ENCODE peak calls at places on chromosomes 1 and 21, in six cellular contexts. One of them, this sample, is unnamed.

GRCh38 chr1:5053744-5054143 is 399.3 kb downstream of the AJAP1 start:
- DNase-seq in naive thymus-derived CD8-positive, alpha-beta T cell: no peak
- DNase-seq in activated T-helper 1 cell treated with anti-CD3 and anti-CD28 coated beads, Interleukin-2, amount 50 U/mL, for 16 hours: no peak
- DNase-seq in T-helper 9 cell: no peak
- DNase-seq in neural crest cell: no peak
- DNase-seq in cardiac septum: no peak
- DNase-seq in this sample: no peak

GRCh38 chr1:230745071-230745470 is 2.1 kb upstream of the CAPN9 start:
- DNase-seq in naive thymus-derived CD8-positive, alpha-beta T cell: no peak
- DNase-seq in activated T-helper 1 cell treated with anti-CD3 and anti-CD28 coated beads, Interleukin-2, amount 50 U/mL, for 16 hours: no peak
- DNase-seq in T-helper 9 cell: no peak
- DNase-seq in neural crest cell: no peak
- DNase-seq in cardiac septum: no peak
- DNase-seq in this sample: no peak

GRCh38 chr1:56540467-56540866 is 38.9 kb downstream of the PLPP3 start:
- DNase-seq in naive thymus-derived CD8-positive, alpha-beta T cell: no peak
- DNase-seq in activated T-helper 1 cell treated with anti-CD3 and anti-CD28 coated beads, Interleukin-2, amount 50 U/mL, for 16 hours: no peak
- DNase-seq in T-helper 9 cell: no peak
- DNase-seq in neural crest cell: no peak
- DNase-seq in cardiac septum: no peak
- DNase-seq in this sample: no peak

GRCh38 chr1:175757381-175758015 is 14.1 kb upstream of the TNR start:
- DNase-seq in naive thymus-derived CD8-positive, alpha-beta T cell: no peak
- DNase-seq in activated T-helper 1 cell treated with anti-CD3 and anti-CD28 coated beads, Interleukin-2, amount 50 U/mL, for 16 hours: no peak
- DNase-seq in T-helper 9 cell: no peak
- DNase-seq in neural crest cell: peak; percentile 67
- DNase-seq in cardiac septum: peak; percentile 67
- DNase-seq in this sample: peak; percentile 34

GRCh38 chr1:7752512-7753417 is 18.3 kb upstream of the VAMP3 start:
- DNase-seq in naive thymus-derived CD8-positive, alpha-beta T cell: peak; percentile 31
- DNase-seq in activated T-helper 1 cell treated with anti-CD3 and anti-CD28 coated beads, Interleukin-2, amount 50 U/mL, for 16 hours: no peak
- DNase-seq in T-helper 9 cell: peak; percentile 42
- DNase-seq in neural crest cell: peak; percentile 69
- DNase-seq in cardiac septum: no peak
- DNase-seq in this sample: peak; percentile 67

GRCh38 chr21:25343774-25344545 is 263.3 kb downstream of the MRPL39 start:
- DNase-seq in naive thymus-derived CD8-positive, alpha-beta T cell: no peak
- DNase-seq in activated T-helper 1 cell treated with anti-CD3 and anti-CD28 coated beads, Interleukin-2, amount 50 U/mL, for 16 hours: no peak
- DNase-seq in T-helper 9 cell: no peak
- DNase-seq in neural crest cell: no peak
- DNase-seq in cardiac septum: no peak
- DNase-seq in this sample: no peak

GRCh38 chr1:205319081-205320018 is 2.2 kb downstream of the NUAK2 start:
- DNase-seq in naive thymus-derived CD8-positive, alpha-beta T cell: peak; percentile 29
- DNase-seq in activated T-helper 1 cell treated with anti-CD3 and anti-CD28 coated beads, Interleukin-2, amount 50 U/mL, for 16 hours: no peak
- DNase-seq in T-helper 9 cell: peak; percentile 6
- DNase-seq in neural crest cell: no peak
- DNase-seq in cardiac septum: peak; percentile 79
- DNase-seq in this sample: peak; percentile 34

GRCh38 chr1:84724128-84724860 is 34.0 kb upstream of the SSX2IP start:
- DNase-seq in naive thymus-derived CD8-positive, alpha-beta T cell: peak; percentile 43
- DNase-seq in activated T-helper 1 cell treated with anti-CD3 and anti-CD28 coated beads, Interleukin-2, amount 50 U/mL, for 16 hours: peak; percentile 32
- DNase-seq in T-helper 9 cell: peak; percentile 52
- DNase-seq in neural crest cell: no peak
- DNase-seq in cardiac septum: no peak
- DNase-seq in this sample: peak; percentile 53

GRCh38 chr21:26389971-26390641 is 183.0 kb downstream of the CYYR1 start:
- DNase-seq in naive thymus-derived CD8-positive, alpha-beta T cell: no peak
- DNase-seq in activated T-helper 1 cell treated with anti-CD3 and anti-CD28 coated beads, Interleukin-2, amount 50 U/mL, for 16 hours: no peak
- DNase-seq in T-helper 9 cell: no peak
- DNase-seq in neural crest cell: no peak
- DNase-seq in cardiac septum: no peak
- DNase-seq in this sample: no peak

GRCh38 chr1:233295775-233296322 is 324 bp upstream of the PCNX2 start:
- DNase-seq in naive thymus-derived CD8-positive, alpha-beta T cell: no peak
- DNase-seq in activated T-helper 1 cell treated with anti-CD3 and anti-CD28 coated beads, Interleukin-2, amount 50 U/mL, for 16 hours: no peak
- DNase-seq in T-helper 9 cell: no peak
- DNase-seq in neural crest cell: no peak
- DNase-seq in cardiac septum: no peak
- DNase-seq in this sample: no peak

GRCh38 chr1:248853668-248854375 is 5.1 kb downstream of the ZNF692 start:
- DNase-seq in naive thymus-derived CD8-positive, alpha-beta T cell: peak; percentile 45
- DNase-seq in activated T-helper 1 cell treated with anti-CD3 and anti-CD28 coated beads, Interleukin-2, amount 50 U/mL, for 16 hours: no peak
- DNase-seq in T-helper 9 cell: no peak
- DNase-seq in neural crest cell: no peak
- DNase-seq in cardiac septum: no peak
- DNase-seq in this sample: no peak

GRCh38 chr1:209190591-209191241 is 392.8 kb upstream of the CAMK1G start:
- DNase-seq in naive thymus-derived CD8-positive, alpha-beta T cell: no peak
- DNase-seq in activated T-helper 1 cell treated with anti-CD3 and anti-CD28 coated beads, Interleukin-2, amount 50 U/mL, for 16 hours: no peak
- DNase-seq in T-helper 9 cell: no peak
- DNase-seq in neural crest cell: peak; percentile 61
- DNase-seq in cardiac septum: no peak
- DNase-seq in this sample: no peak

GRCh38 chr1:1068077-1068373 is 6.1 kb downstream of the RNF223 start:
- DNase-seq in naive thymus-derived CD8-positive, alpha-beta T cell: no peak
- DNase-seq in activated T-helper 1 cell treated with anti-CD3 and anti-CD28 coated beads, Interleukin-2, amount 50 U/mL, for 16 hours: no peak
- DNase-seq in T-helper 9 cell: no peak
- DNase-seq in neural crest cell: no peak
- DNase-seq in cardiac septum: no peak
- DNase-seq in this sample: no peak

GRCh38 chr21:14453339-14453738 is 70.4 kb upstream of the HSPA13 start:
- DNase-seq in naive thymus-derived CD8-positive, alpha-beta T cell: no peak
- DNase-seq in activated T-helper 1 cell treated with anti-CD3 and anti-CD28 coated beads, Interleukin-2, amount 50 U/mL, for 16 hours: no peak
- DNase-seq in T-helper 9 cell: no peak
- DNase-seq in neural crest cell: no peak
- DNase-seq in cardiac septum: no peak
- DNase-seq in this sample: no peak

GRCh38 chr21:44509539-44509938 is 30.5 kb downstream of the KRTAP10-1 start:
- DNase-seq in naive thymus-derived CD8-positive, alpha-beta T cell: no peak
- DNase-seq in activated T-helper 1 cell treated with anti-CD3 and anti-CD28 coated beads, Interleukin-2, amount 50 U/mL, for 16 hours: no peak
- DNase-seq in T-helper 9 cell: no peak
- DNase-seq in neural crest cell: no peak
- DNase-seq in cardiac septum: peak; percentile 81
- DNase-seq in this sample: no peak

GRCh38 chr1:158203693-158204457 is 23.2 kb downstream of the CD1D start:
- DNase-seq in naive thymus-derived CD8-positive, alpha-beta T cell: no peak
- DNase-seq in activated T-helper 1 cell treated with anti-CD3 and anti-CD28 coated beads, Interleukin-2, amount 50 U/mL, for 16 hours: no peak
- DNase-seq in T-helper 9 cell: no peak
- DNase-seq in neural crest cell: no peak
- DNase-seq in cardiac septum: no peak
- DNase-seq in this sample: no peak